ENCODE peak calls at places on chromosome 17, in nine cellular contexts. H is thoracic aorta, I is HCT116, B is activated B cell treated with CpG ODN at 0.5 μM for 24 hours, Q is IMR-90, R is hepatocyte, O is cardiac fibroblast, E is type B pancreatic cell, S is stomach. K is an unnamed sample.

GRCh38 chr17:75878174-75878998 is at the start of gene TRIM47:
- DNase-seq in H (no peak), I (no peak), B (no peak), Q (peak), R (peak), O (peak), E (no peak), S (peak), K (no peak)

GRCh38 chr17:66371561-66371960 is 69.1 kb downstream of the PRKCA start:
- DNase-seq in H (no peak), I (no peak), B (no peak), Q (no peak), R (no peak), O (peak), E (no peak), S (no peak), K (no peak)

GRCh38 chr17:66789961-66790421 is 44.9 kb upstream of the CACNG5 start:
- DNase-seq in H (no peak), I (no peak), B (no peak), Q (peak), R (no peak), O (no peak), E (no peak), S (no peak), K (no peak)

GRCh38 chr17:58344791-58345157 is 7.2 kb downstream of the SUPT4H1 start:
- DNase-seq in H (no peak), I (no peak), B (no peak), Q (no peak), R (no peak), O (no peak), E (no peak), S (no peak), K (no peak)

GRCh38 chr17:50348522-50349240 is 2.8 kb downstream of the XYLT2 start:
- DNase-seq in H (no peak), I (no peak), B (no peak), Q (peak), R (peak), O (peak), E (no peak), S (peak), K (no peak)

GRCh38 chr17:32596666-32597065 is 109.9 kb downstream of the CDK5R1 start:
- DNase-seq in H (no peak), I (no peak), B (no peak), Q (peak), R (no peak), O (peak), E (no peak), S (no peak), K (peak)

GRCh38 chr17:64773836-64774761 is 112.0 kb upstream of the SMURF2 start:
- DNase-seq in H (no peak), I (peak), B (no peak), Q (peak), R (peak), O (peak), E (no peak), S (peak), K (peak)

GRCh38 chr17:56913867-56914640 is at the start of gene TRIM25:
- DNase-seq in H (peak), I (peak), B (peak), Q (peak), R (peak), O (peak), E (peak), S (peak), K (peak)

GRCh38 chr17:694239-694638 is 20.4 kb downstream of the VPS53 start:
- DNase-seq in H (no peak), I (no peak), B (no peak), Q (peak), R (peak), O (peak), E (no peak), S (no peak), K (no peak)

GRCh38 chr17:65530158-65530984 is 31.1 kb downstream of the AXIN2 start:
- DNase-seq in H (no peak), I (no peak), B (no peak), Q (no peak), R (no peak), O (no peak), E (no peak), S (no peak), K (no peak)

GRCh38 chr17:77807746-77808441 is 150.6 kb upstream of the TNRC6C start:
- DNase-seq in H (no peak), I (no peak), B (no peak), Q (no peak), R (no peak), O (no peak), E (no peak), S (no peak), K (no peak)

GRCh38 chr17:72301887-72302286 is 181.1 kb downstream of the SOX9 start:
- DNase-seq in H (no peak), I (no peak), B (no peak), Q (no peak), R (no peak), O (no peak), E (no peak), S (no peak), K (no peak)

GRCh38 chr17:41967921-41968578 is 1.5 kb downstream of the CNP start:
- DNase-seq in H (no peak), I (no peak), B (no peak), Q (no peak), R (no peak), O (no peak), E (no peak), S (no peak), K (no peak)

GRCh38 chr17:63927464-63928171 is 4.5 kb downstream of the CD79B start:
- DNase-seq in H (no peak), I (no peak), B (peak), Q (no peak), R (no peak), O (no peak), E (no peak), S (no peak), K (no peak)

GRCh38 chr17:19248923-19249574 is 11.9 kb downstream of the EPN2 start:
- DNase-seq in H (no peak), I (no peak), B (no peak), Q (peak), R (peak), O (peak), E (no peak), S (no peak), K (no peak)

GRCh38 chr17:61309857-61310256 is 89.8 kb upstream of the TBX2 start:
- DNase-seq in H (no peak), I (no peak), B (no peak), Q (peak), R (no peak), O (peak), E (no peak), S (no peak), K (no peak)

GRCh38 chr17:40854175-40854814 is 12.7 kb downstream of the KRT12 start:
- DNase-seq in H (no peak), I (peak), B (no peak), Q (peak), R (peak), O (peak), E (no peak), S (no peak), K (no peak)

GRCh38 chr17:78290671-78291070 is 59.2 kb downstream of the TMEM235 start:
- DNase-seq in H (no peak), I (no peak), B (no peak), Q (no peak), R (no peak), O (no peak), E (no peak), S (no peak), K (no peak)

GRCh38 chr17:59165933-59166342 is 10.4 kb downstream of the PRR11 start:
- DNase-seq in H (no peak), I (peak), B (no peak), Q (peak), R (peak), O (peak), E (peak), S (peak), K (peak)

GRCh38 chr17:61310611-61311010 is 89.0 kb upstream of the TBX2 start:
- DNase-seq in H (no peak), I (no peak), B (no peak), Q (no peak), R (no peak), O (no peak), E (no peak), S (no peak), K (no peak)

GRCh38 chr17:28228109-28228840 is 90.7 kb upstream of the TMEM97 start:
- DNase-seq in H (no peak), I (no peak), B (no peak), Q (no peak), R (no peak), O (no peak), E (no peak), S (no peak), K (no peak)
- TF ChIP-seq CTCF in H (no peak), I (no peak), B (no peak), Q (peak), R (no peak), O (peak), E (peak), S (peak), K (no peak)

DNA sequence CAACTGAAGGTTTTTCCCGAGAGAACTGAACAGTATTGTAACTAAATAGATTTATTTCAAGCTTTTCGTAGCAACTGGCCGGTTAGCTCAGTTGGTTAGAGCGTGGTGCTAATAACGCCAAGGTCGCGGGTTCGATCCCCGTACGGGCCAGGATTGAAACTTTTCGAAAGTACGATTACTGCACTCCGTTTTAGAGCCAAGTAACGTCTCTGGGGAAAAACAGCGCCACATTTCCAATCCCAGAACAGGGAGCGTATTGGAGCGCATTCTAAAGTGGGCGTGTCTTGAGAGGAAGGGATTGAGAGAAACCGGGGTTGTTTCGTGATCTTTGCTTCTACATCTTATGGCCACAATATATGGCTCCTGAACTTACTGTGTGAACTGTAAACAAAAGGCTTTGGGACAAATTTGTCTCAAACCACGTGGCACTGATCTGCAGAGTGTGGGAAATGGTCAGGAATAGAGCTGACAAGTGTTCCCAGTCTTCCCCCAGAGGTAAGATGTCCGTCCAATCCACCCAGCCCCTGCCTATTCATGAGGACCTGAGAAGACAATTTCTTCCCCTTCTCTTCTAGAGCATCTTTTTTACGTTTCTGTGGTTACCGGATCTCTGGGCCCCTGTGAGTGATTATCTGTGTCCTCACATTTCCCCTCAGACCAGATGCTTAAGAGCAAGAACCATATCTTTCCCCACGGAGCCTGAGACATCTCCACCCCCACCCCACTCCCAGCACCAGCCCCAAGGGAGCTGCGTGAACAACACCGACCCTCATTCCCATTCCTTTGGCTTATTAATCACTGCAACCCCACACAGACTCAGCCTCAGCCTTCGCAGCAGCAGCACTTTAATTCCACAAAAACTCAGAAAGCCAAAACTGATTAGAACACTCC is 2.2 kb downstream of the BORCS6 start:
- DNase-seq in H (peak), I (peak), B (peak), Q (peak), R (peak), O (peak), E (peak), S (peak), K (peak)
- TF ChIP-seq CTCF in H (no peak), I (no peak), B (no peak), Q (peak), R (no peak), O (no peak), E (no peak), S (no peak), K (peak)

DNA sequence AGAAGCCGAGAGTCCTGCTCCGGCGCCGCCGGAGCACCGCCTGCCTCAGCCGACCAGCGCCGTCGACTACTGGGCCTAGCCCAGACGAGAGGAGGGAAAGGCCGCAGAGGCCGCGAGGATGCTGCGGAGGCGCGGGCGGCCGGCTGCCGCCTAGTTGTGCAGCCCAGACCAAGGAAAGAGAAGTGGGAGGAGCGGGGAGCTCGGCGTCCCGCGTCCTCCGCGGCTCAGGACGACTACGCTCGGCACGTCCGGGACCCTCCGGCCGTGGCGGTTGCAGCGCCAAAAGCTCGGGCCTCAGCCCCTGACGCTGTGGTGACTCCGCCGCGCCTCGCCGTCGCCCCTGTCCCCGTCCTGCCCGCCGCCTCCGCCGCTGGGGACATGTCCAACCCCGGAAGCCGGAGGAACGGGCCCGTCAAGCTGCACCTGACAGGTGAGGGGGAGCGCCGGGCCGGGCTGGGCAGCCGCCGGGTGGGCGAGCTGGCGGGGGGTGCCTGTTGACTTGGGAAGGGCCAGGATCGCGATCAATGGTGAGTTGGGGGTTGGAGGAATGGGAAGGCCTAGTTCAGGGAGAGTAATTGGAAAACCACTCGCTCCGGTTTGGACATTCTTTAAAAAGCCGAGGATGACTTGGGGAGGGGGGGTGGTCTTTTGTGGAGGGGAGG is 37.7 kb downstream of the RNF135 start:
- DNase-seq in H (no peak), I (no peak), B (peak), Q (peak), R (peak), O (peak), E (peak), S (peak), K (peak)
- TF ChIP-seq CTCF in H (no peak), I (no peak), B (no peak), Q (no peak), R (no peak), O (peak), E (no peak), S (no peak), K (no peak)

GRCh38 chr17:74410001-74410443 is 21.9 kb upstream of the GPRC5C start:
- DNase-seq in H (no peak), I (no peak), B (no peak), Q (no peak), R (no peak), O (no peak), E (no peak), S (no peak), K (no peak)

GRCh38 chr17:74414510-74414909 is 17.4 kb upstream of the GPRC5C start:
- DNase-seq in H (no peak), I (no peak), B (no peak), Q (no peak), R (peak), O (no peak), E (no peak), S (no peak), K (no peak)

GRCh38 chr17:74413491-74413890 is 18.4 kb upstream of the GPRC5C start:
- DNase-seq in H (no peak), I (no peak), B (no peak), Q (no peak), R (no peak), O (no peak), E (no peak), S (no peak), K (no peak)

GRCh38 chr17:74415608-74416396 is 16.1 kb upstream of the GPRC5C start:
- DNase-seq in H (no peak), I (no peak), B (no peak), Q (no peak), R (no peak), O (no peak), E (no peak), S (no peak), K (no peak)

GRCh38 chr17:74412581-74412980 is 19.3 kb upstream of the GPRC5C start:
- DNase-seq in H (no peak), I (no peak), B (no peak), Q (no peak), R (no peak), O (no peak), E (no peak), S (no peak), K (no peak)
- TF ChIP-seq CTCF in H (no peak), I (no peak), B (no peak), Q (no peak), R (no peak), O (no peak), E (no peak), S (no peak), K (no peak)

DNA sequence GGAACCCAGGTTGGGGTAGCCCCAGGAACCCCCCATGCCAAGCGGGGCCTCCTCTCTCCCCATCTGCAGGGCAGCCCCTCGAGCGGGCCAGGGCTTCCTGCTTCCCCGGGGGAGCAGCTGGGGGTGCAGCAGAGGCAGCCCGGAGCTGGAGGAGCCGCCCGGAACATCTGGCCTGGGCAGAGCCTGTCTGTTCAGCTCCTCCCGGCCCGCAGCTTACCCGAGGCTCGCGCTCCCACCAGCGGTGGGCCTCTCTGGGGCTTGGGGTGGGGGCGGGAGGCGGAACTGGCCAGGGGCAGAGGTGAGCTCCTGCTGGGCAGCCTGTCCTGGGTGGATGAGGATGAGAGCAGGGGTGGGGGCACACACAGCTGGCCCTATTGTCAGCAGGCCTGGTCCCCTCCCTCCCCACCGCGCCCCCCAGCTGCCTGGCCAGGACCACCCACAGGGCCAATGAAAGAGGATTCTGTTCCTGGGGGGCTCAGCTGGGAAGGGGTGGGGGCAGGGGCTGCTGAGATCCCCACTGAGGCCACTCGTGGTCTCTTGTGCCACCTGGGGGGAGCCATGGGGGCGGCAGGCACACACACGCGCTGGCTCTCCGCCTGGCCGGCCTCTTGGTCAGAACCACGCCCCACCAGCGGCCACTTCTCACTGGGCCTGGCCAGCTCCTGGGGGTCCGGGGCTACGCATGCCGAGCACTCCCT is 34.7 kb downstream of the BAHCC1 start:
- DNase-seq in H (no peak), I (no peak), B (no peak), Q (no peak), R (peak), O (peak), E (no peak), S (no peak), K (no peak)
- TF ChIP-seq CTCF in H (no peak), I (no peak), B (no peak), Q (peak), R (peak), O (no peak), E (peak), S (no peak), K (peak)

DNA sequence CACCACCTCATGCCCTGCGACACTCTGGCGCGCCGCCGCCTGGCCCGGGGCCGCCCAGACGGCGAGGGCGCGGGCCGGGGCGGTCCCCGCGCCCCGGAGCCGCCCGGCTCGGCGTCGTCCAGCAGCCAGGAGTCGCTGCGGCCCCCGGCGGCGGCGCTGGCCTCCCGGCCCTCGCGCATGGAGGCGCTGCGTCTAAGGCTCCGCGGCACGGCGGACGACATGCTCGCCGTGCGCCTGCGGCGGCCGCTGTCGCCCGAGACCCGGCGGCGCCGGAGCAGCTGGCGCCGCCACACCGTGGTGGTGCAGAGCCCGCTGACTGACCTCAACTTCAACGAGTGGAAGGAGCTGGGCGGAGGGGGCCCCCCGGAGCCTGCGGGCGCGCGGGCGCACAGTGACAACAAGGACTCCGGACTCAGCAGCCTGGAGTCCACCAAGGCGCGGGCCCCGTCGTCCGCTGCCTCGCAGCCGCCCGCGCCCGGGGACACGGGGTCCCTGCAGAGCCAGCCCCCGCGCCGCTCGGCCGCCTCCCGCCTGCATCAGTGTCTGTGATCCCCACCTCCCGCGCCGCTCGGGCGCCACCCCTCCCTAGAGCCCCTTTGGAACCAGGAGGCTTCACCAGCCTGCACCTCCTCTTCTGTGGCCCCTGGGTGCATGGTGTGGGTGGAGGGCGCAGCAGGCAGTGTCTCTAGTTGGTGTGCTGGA is 82.3 kb downstream of the ARHGAP23 start:
- DNase-seq in H (no peak), I (no peak), B (no peak), Q (no peak), R (peak), O (peak), E (no peak), S (peak), K (peak)
- TF ChIP-seq CTCF in H (no peak), I (no peak), B (no peak), Q (no peak), R (peak), O (no peak), E (peak), S (no peak), K (no peak)

GRCh38 chr17:16922386-16923096 is 49.4 kb downstream of the TNFRSF13B start:
- DNase-seq in H (no peak), I (no peak), B (no peak), Q (peak), R (no peak), O (peak), E (no peak), S (no peak), K (peak)

GRCh38 chr17:16917995-16918394 is 53.9 kb downstream of the TNFRSF13B start:
- DNase-seq in H (no peak), I (no peak), B (no peak), Q (no peak), R (no peak), O (no peak), E (peak), S (peak), K (peak)

GRCh38 chr17:16920628-16921020 is 51.3 kb downstream of the TNFRSF13B start:
- DNase-seq in H (no peak), I (no peak), B (no peak), Q (no peak), R (no peak), O (no peak), E (no peak), S (no peak), K (no peak)

GRCh38 chr17:16918443-16918842 is 53.5 kb downstream of the TNFRSF13B start:
- DNase-seq in H (no peak), I (no peak), B (no peak), Q (no peak), R (no peak), O (no peak), E (no peak), S (peak), K (no peak)

GRCh38 chr17:16919663-16920627 is 52.0 kb downstream of the TNFRSF13B start:
- DNase-seq in H (no peak), I (no peak), B (no peak), Q (no peak), R (no peak), O (no peak), E (peak), S (peak), K (peak)
- TF ChIP-seq CTCF in H (no peak), I (no peak), B (no peak), Q (no peak), R (no peak), O (no peak), E (no peak), S (no peak), K (no peak)

GRCh38 chr17:45234641-45235040 is 13.0 kb downstream of the FMNL1 start:
- DNase-seq in H (no peak), I (no peak), B (no peak), Q (no peak), R (no peak), O (no peak), E (no peak), S (no peak), K (peak)
- TF ChIP-seq CTCF in H (no peak), I (peak), B (no peak), Q (peak), R (peak), O (peak), E (peak), S (peak), K (peak)

K was measured in GM10248.